ENCODE peak calls at places on chromosome 14, in eight cellular contexts. R is HCT116, D is SK-N-SH, N is HepG2, U is endothelial cell of umbilical vein, I is GM12878, C is K562, F is H1. Q is an unnamed sample.

GRCh38 chr14:24366664-24367505 is 1.1 kb upstream of the NFATC4 start:
- DNase-seq in N (peak), R (peak), I (peak), D (peak), C (peak), F (no peak), U (peak), Q (peak)

GRCh38 chr14:81314443-81315175 is 85.5 kb downstream of the STON2 start:
- DNase-seq in D (no peak), F (no peak), C (no peak), U (no peak), I (no peak), R (no peak), N (no peak), Q (no peak)

GRCh38 chr14:89417111-89417468 is at the start of gene FOXN3:
- DNase-seq in U (peak), I (no peak), F (peak), C (peak), R (peak), D (peak), N (peak), Q (peak)

GRCh38 chr14:35305633-35306032 is 13.5 kb downstream of the PSMA6 start:
- DNase-seq in U (no peak), D (no peak), I (no peak), N (no peak), F (no peak), R (no peak), C (no peak), Q (no peak)

GRCh38 chr14:74457511-74457910 is 31.5 kb upstream of the SYNDIG1L start:
- DNase-seq in F (no peak), N (no peak), C (no peak), I (no peak), D (no peak), R (no peak), U (no peak), Q (no peak)

GRCh38 chr14:91466192-91466591 is 43.9 kb downstream of the PPP4R3A start:
- DNase-seq in N (no peak), F (no peak), C (no peak), I (no peak), R (no peak), D (no peak), U (no peak), Q (no peak)

GRCh38 chr14:99037777-99038176 is 234.2 kb downstream of the BCL11B start:
- DNase-seq in I (no peak), N (no peak), C (peak), F (no peak), U (no peak), D (no peak), R (no peak), Q (peak)

GRCh38 chr14:21494902-21495762 is 16.0 kb downstream of the METTL3 start:
- DNase-seq in D (no peak), I (no peak), U (no peak), R (no peak), N (no peak), F (no peak), C (no peak), Q (no peak)

GRCh38 chr14:91835920-91836843 is 31.2 kb downstream of the TC2N start:
- DNase-seq in C (peak), R (peak), U (no peak), I (no peak), N (no peak), F (peak), D (peak), Q (peak)

GRCh38 chr14:29806124-29806517 is 121.5 kb downstream of the PRKD1 start:
- DNase-seq in C (no peak), F (no peak), R (no peak), N (no peak), D (no peak), I (no peak), U (no peak), Q (no peak)

GRCh38 chr14:74961238-74961911 is 6.0 kb upstream of the PGF start:
- DNase-seq in I (no peak), U (no peak), D (no peak), R (no peak), F (no peak), N (no peak), C (no peak), Q (no peak)

GRCh38 chr14:98433436-98433835 is 838.6 kb downstream of the BCL11B start:
- DNase-seq in C (no peak), I (no peak), D (no peak), R (no peak), N (no peak), U (no peak), F (no peak), Q (no peak)

GRCh38 chr14:63228221-63228620 is 24.0 kb downstream of the RHOJ start:
- DNase-seq in U (no peak), N (no peak), F (no peak), C (no peak), R (no peak), D (no peak), I (no peak), Q (no peak)

GRCh38 chr14:104403421-104404220 is 175.9 kb upstream of the C14orf180 start:
- DNase-seq in R (no peak), U (no peak), N (no peak), C (no peak), D (no peak), F (no peak), I (no peak), Q (no peak)
- H2AFZ ChIP-seq in R (no peak), U (no peak), N (no peak), C (no peak), D (no peak), F (no peak), I (no peak), Q (no peak)

GRCh38 chr14:20460458-20461229 is 590 bp downstream of the PIP4P1 start:
- DNase-seq in F (no peak), N (no peak), D (no peak), U (peak), C (peak), I (peak), R (no peak), Q (peak)
- TF ChIP-seq POLR2AphosphoS5 in F (no peak), N (no peak), D (no peak), U (no peak), C (no peak), I (no peak), R (no peak), Q (no peak)

GRCh38 chr14:61501714-61502458 is 180.5 kb downstream of the PRKCH start:
- DNase-seq in N (no peak), F (no peak), R (no peak), D (no peak), U (no peak), I (no peak), C (no peak), Q (no peak)

GRCh38 chr14:61503167-61503801 is 181.9 kb downstream of the PRKCH start:
- DNase-seq in I (peak), C (no peak), N (no peak), F (no peak), R (no peak), D (no peak), U (peak), Q (no peak)

GRCh38 chr14:61500046-61500445 is 178.7 kb downstream of the PRKCH start:
- DNase-seq in F (no peak), D (no peak), C (no peak), R (no peak), U (no peak), N (no peak), I (no peak), Q (no peak)

GRCh38 chr14:61504841-61505340 is 183.5 kb downstream of the PRKCH start:
- DNase-seq in I (no peak), N (no peak), U (no peak), D (no peak), C (no peak), F (no peak), R (no peak), Q (no peak)

GRCh38 chr14:61502459-61503093 is 181.2 kb downstream of the PRKCH start:
- DNase-seq in F (peak), R (no peak), I (no peak), C (no peak), D (no peak), U (peak), N (no peak), Q (peak)
- H2AFZ ChIP-seq in F (no peak), R (no peak), I (no peak), C (no peak), D (no peak), U (no peak), N (no peak), Q (no peak)

GRCh38 chr14:88325883-88326282 is 2.8 kb upstream of the KCNK10 start:
- DNase-seq in U (no peak), D (no peak), R (no peak), F (no peak), N (no peak), I (no peak), C (no peak), Q (peak)

GRCh38 chr14:88321692-88322504 is 1.2 kb downstream of the KCNK10 start:
- DNase-seq in R (no peak), I (no peak), D (no peak), F (no peak), N (no peak), C (no peak), U (no peak), Q (peak)

GRCh38 chr14:88323086-88323519 is at the start of gene KCNK10:
- DNase-seq in I (no peak), R (no peak), N (no peak), F (no peak), D (no peak), U (no peak), C (no peak), Q (peak)

GRCh38 chr14:88323520-88324199 is 591 bp upstream of the KCNK10 start:
- DNase-seq in I (no peak), F (no peak), N (no peak), C (no peak), R (no peak), D (peak), U (no peak), Q (peak)

GRCh38 chr14:88322505-88323085 is 474 bp downstream of the KCNK10 start:
- DNase-seq in N (no peak), F (no peak), D (peak), U (no peak), I (no peak), C (no peak), R (no peak), Q (peak)
- TF ChIP-seq POLR2AphosphoS5 in N (no peak), F (no peak), D (no peak), U (no peak), I (no peak), C (no peak), R (no peak), Q (no peak)

DNA sequence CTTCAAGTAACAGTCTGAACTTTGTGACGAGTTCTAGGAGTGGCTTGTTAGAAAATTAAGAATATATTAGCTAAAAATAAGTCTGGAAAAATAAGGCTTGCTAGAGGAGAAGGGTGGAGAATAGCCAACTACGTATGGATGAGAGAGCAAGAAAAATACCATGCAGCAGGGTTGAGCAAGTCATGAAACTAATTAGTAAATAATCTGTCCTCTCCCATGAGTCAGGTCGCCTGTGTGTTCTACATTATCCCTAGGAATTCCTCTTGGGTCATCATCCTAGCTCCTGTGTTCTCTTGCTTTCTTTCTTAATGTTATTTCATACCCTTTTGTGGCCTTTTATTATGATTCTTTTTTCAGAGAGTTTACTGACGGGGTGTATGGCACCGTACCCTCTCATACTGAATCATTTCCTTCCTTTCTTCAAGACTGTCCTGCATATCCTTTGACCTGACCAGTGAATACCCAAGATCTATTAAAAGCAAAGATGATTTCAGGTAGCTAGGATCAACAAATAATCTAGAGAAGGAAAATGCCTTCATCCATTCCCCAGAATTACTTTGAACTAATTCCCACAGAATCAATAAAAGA is 177.2 kb upstream of the NPAS3 start:
- DNase-seq in D (no peak), N (no peak), F (no peak), C (no peak), I (no peak), U (no peak), R (no peak), Q (no peak)
- H2AFZ ChIP-seq in D (peak), N (no peak), F (no peak), C (no peak), I (no peak), U (no peak), R (no peak), Q (no peak)